ENCODE peak calls at places on chromosomes 3 and 15, in four cellular contexts. L is IMR-90, J is H9, U is H1. N is an unnamed sample.

GRCh38 chr3:17831366-17831765 is 88.9 kb upstream of the TBC1D5 start:
- DNase-seq in L (peak; percentile 9), J (no peak), U (no peak), N (no peak)

GRCh38 chr15:39124155-39124924 is 456.5 kb upstream of the THBS1 start:
- DNase-seq in L (peak; percentile 78), J (no peak), U (no peak), N (no peak)

GRCh38 chr3:187850256-187851010 is 105.2 kb upstream of the BCL6 start:
- DNase-seq in L (no peak), J (no peak), U (no peak), N (no peak)

GRCh38 chr3:47512416-47513124 is 942 bp downstream of the ELP6 start:
- DNase-seq in U (no peak), L (no peak), J (no peak), N (no peak)

GRCh38 chr3:117600112-117600511 is 890.5 kb downstream of the TUSC7 start:
- DNase-seq in U (no peak), J (peak; percentile 35), L (no peak), N (no peak)

GRCh38 chr3:143121240-143122088 is 1.9 kb downstream of the CHST2 start:
- DNase-seq in U (no peak), J (peak; percentile 80), L (peak; percentile 55), N (peak; percentile 26)

GRCh38 chr3:72942427-72942826 is 54.2 kb upstream of the PPP4R2 start:
- DNase-seq in J (no peak), L (no peak), U (no peak), N (no peak)

GRCh38 chr3:123286308-123287023 is 84.7 kb downstream of the SEC22A start:
- DNase-seq in J (peak; percentile 81), U (peak; percentile 34), L (peak; percentile 68), N (peak; percentile 73)

GRCh38 chr3:52053307-52054304 is 2.8 kb downstream of the DUSP7 start:
- DNase-seq in J (no peak), U (no peak), L (peak; percentile 29), N (no peak)

GRCh38 chr3:116129187-116129945 is 315.9 kb downstream of the LSAMP start:
- DNase-seq in J (no peak), U (no peak), L (no peak), N (no peak)

GRCh38 chr3:178369006-178369405 is 167.2 kb upstream of the KCNMB2 start:
- DNase-seq in J (no peak), U (no peak), L (no peak), N (no peak)

GRCh38 chr3:110027446-110027845 is 690.1 kb upstream of the DPPA4 start:
- DNase-seq in J (no peak), L (peak; percentile 78), U (no peak), N (no peak)

GRCh38 chr15:95019907-95020306 is 788.5 kb downstream of the MCTP2 start:
- DNase-seq in L (no peak), U (no peak), J (no peak), N (no peak)

GRCh38 chr3:195177432-195178123 is 93.4 kb downstream of the XXYLT1 start:
- DNase-seq in L (no peak), U (no peak), J (no peak), N (no peak)

GRCh38 chr3:77041156-77041696 is 1.3 kb downstream of the ROBO2 start:
- DNase-seq in U (no peak), J (no peak), L (no peak), N (no peak)

GRCh38 chr15:89197503-89197971 is 23.8 kb downstream of the RLBP1 start:
- DNase-seq in J (peak; percentile 75), L (no peak), U (no peak), N (peak; percentile 80)

GRCh38 chr15:42151012-42151615 is 5.3 kb downstream of the PLA2G4F start:
- DNase-seq in U (no peak), J (no peak), L (no peak), N (no peak)

GRCh38 chr3:14331273-14331672 is 71.1 kb upstream of the SLC6A6 start:
- DNase-seq in U (no peak), L (no peak), J (no peak), N (no peak)

GRCh38 chr15:68341851-68342336 is 64.3 kb downstream of the FEM1B start:
- DNase-seq in L (peak; percentile 39), U (no peak), J (no peak), N (no peak)
- H2BK15ac ChIP-seq in L (no peak overlapping the region), U (no peak overlapping the region), J (no peak overlapping the region), N (peak overlapping the region; percentile 50)

GRCh38 chr3:184568591-184568917 is 7.0 kb downstream of the EPHB3 start:
- DNase-seq in L (no peak), J (no peak), U (no peak), N (no peak)
- H3K27ac ChIP-seq in L (peak overlapping the region; percentile 93), J (no peak overlapping the region), U (no peak overlapping the region), N (no peak overlapping the region)

DNA sequence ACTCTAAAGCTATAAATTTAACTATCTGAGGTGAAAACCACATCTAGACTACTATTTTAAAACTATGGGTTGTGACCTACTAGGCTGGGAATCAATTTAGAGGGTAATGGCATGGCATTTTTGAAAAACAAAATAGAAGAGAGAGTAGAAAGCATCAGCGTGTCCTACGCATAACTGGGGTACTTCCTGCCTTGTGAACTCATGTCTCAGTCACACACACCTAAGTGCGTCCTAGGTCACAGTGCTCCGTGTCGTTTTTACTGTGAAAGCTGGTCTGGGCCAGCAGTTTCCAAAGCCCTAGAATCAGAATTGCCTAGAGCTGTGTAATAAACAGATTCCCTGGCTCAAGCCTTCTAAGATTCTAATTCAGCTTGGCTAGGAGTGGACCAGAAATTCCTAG is 32.3 kb downstream of the RFT1 start:
- DNase-seq in L (no peak), U (no peak), J (no peak), N (no peak)
- H2AFZ ChIP-seq in L (no peak overlapping the region), U (no peak overlapping the region), J (no peak overlapping the region), N (no peak overlapping the region)

DNA sequence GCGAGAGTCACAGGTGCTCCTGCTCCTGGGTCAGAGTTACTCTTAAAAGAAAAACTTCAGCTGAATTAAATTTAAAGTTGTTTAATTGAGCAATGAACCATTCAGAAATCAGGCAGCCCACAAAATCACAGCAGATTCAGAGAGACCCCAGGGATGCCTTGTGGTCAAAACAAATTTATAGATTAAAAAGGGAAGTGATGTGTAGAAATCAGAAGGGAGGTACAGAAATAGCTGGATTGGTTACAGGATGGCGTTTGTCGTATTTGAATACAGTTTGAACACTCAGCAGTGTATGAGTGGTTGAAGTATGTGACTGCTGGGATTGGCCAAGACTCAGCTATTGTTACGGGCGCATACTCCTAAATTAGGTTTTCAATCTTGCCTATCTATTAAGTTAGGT is 58.6 kb downstream of the UACA start:
- DNase-seq in L (no peak), U (no peak), J (no peak), N (no peak)
- H2BK15ac ChIP-seq in L (no peak overlapping the region), U (no peak overlapping the region), J (no peak overlapping the region), N (no peak overlapping the region)

N was measured in neuronal stem cell.